ENCODE peak calls at places on chromosomes 12 and 14, in four cellular contexts. One of them, this sample, is unnamed.

GRCh38 chr12:14514946-14515345 is 52.7 kb downstream of the PLBD1 start:
- DNase-seq in K562: no peak
- DNase-seq in GM12878: no peak
- DNase-seq in HepG2: no peak
- DNase-seq in this sample: no peak

GRCh38 chr14:49961270-49962222 is 68.7 kb downstream of the ARF6 start:
- DNase-seq in K562: no peak
- DNase-seq in GM12878: no peak
- DNase-seq in HepG2: no peak
- DNase-seq in this sample: no peak

GRCh38 chr14:97219356-97220017 is 422.3 kb downstream of the VRK1 start:
- DNase-seq in K562: no peak
- DNase-seq in GM12878: no peak
- DNase-seq in HepG2: no peak
- DNase-seq in this sample: peak

GRCh38 chr12:72673853-72674252 is 401.7 kb downstream of the TRHDE start:
- DNase-seq in K562: no peak
- DNase-seq in GM12878: peak
- DNase-seq in HepG2: no peak
- DNase-seq in this sample: no peak

GRCh38 chr12:106227641-106228319 is 20.0 kb downstream of the CKAP4 start:
- DNase-seq in K562: no peak
- DNase-seq in GM12878: no peak
- DNase-seq in HepG2: peak
- DNase-seq in this sample: no peak

GRCh38 chr12:114692558-114693531 is 8.9 kb upstream of the TBX3 start:
- DNase-seq in K562: no peak
- DNase-seq in GM12878: no peak
- DNase-seq in HepG2: no peak
- DNase-seq in this sample: peak

GRCh38 chr12:103560604-103561101 is 26.4 kb upstream of the STAB2 start:
- DNase-seq in K562: no peak
- DNase-seq in GM12878: no peak
- DNase-seq in HepG2: peak
- DNase-seq in this sample: no peak

GRCh38 chr12:93300611-93301021 is 77.1 kb upstream of the NUDT4 start:
- DNase-seq in K562: no peak
- DNase-seq in GM12878: no peak
- DNase-seq in HepG2: peak
- DNase-seq in this sample: peak

GRCh38 chr12:116366456-116366776 is 88.9 kb upstream of the MED13L start:
- DNase-seq in K562: no peak
- DNase-seq in GM12878: no peak
- DNase-seq in HepG2: no peak
- DNase-seq in this sample: peak

GRCh38 chr14:98957211-98958047 is 314.6 kb downstream of the BCL11B start:
- DNase-seq in K562: no peak
- DNase-seq in GM12878: no peak
- DNase-seq in HepG2: no peak
- DNase-seq in this sample: no peak

GRCh38 chr12:27424631-27425230 is 21.8 kb upstream of the SMCO2 start:
- DNase-seq in K562: no peak
- DNase-seq in GM12878: no peak
- DNase-seq in HepG2: peak
- DNase-seq in this sample: peak

GRCh38 chr12:6198556-6198955 is 1.6 kb upstream of the CD9 start:
- DNase-seq in K562: no peak
- DNase-seq in GM12878: no peak
- DNase-seq in HepG2: no peak
- DNase-seq in this sample: no peak

GRCh38 chr14:61183486-61183885 is 97.7 kb downstream of the TMEM30B start:
- DNase-seq in K562: no peak
- DNase-seq in GM12878: no peak
- DNase-seq in HepG2: no peak
- DNase-seq in this sample: no peak

GRCh38 chr12:15522574-15523187 is 200.4 kb downstream of the PTPRO start:
- DNase-seq in K562: no peak
- DNase-seq in GM12878: no peak
- DNase-seq in HepG2: peak
- DNase-seq in this sample: peak

GRCh38 chr12:100504820-100505219 is 31.2 kb downstream of the NR1H4 start:
- DNase-seq in K562: no peak
- DNase-seq in GM12878: no peak
- DNase-seq in HepG2: no peak
- DNase-seq in this sample: no peak

GRCh38 chr14:75182820-75183219 is 6.4 kb upstream of the TMED10 start:
- DNase-seq in K562: no peak
- DNase-seq in GM12878: no peak
- DNase-seq in HepG2: peak
- DNase-seq in this sample: no peak

GRCh38 chr12:45362291-45362690 is 146.4 kb downstream of the ANO6 start:
- DNase-seq in K562: no peak
- DNase-seq in GM12878: no peak
- DNase-seq in HepG2: no peak
- DNase-seq in this sample: no peak

GRCh38 chr14:52885230-52885629 is 65.6 kb downstream of the FERMT2 start:
- DNase-seq in K562: no peak
- DNase-seq in GM12878: no peak
- DNase-seq in HepG2: no peak
- DNase-seq in this sample: no peak

GRCh38 chr12:57888407-57889157 is 42.1 kb upstream of the CTDSP2 start:
- DNase-seq in K562: no peak
- DNase-seq in GM12878: no peak
- DNase-seq in HepG2: no peak
- DNase-seq in this sample: no peak

GRCh38 chr12:51923506-51924365 is 16.4 kb downstream of the ACVRL1 start:
- DNase-seq in K562: peak
- DNase-seq in GM12878: no peak
- DNase-seq in HepG2: no peak
- DNase-seq in this sample: peak

GRCh38 chr14:68589447-68590232 is 203.2 kb downstream of the ZFP36L1 start:
- DNase-seq in K562: no peak
- DNase-seq in GM12878: no peak
- DNase-seq in HepG2: no peak
- DNase-seq in this sample: peak

GRCh38 chr14:96582995-96583394 is 80.8 kb downstream of the PAPOLA start:
- DNase-seq in K562: no peak
- DNase-seq in GM12878: no peak
- DNase-seq in HepG2: no peak
- DNase-seq in this sample: peak

GRCh38 chr12:96120359-96121100 is 73.6 kb upstream of the ELK3 start:
- DNase-seq in K562: peak
- DNase-seq in GM12878: peak
- DNase-seq in HepG2: no peak
- DNase-seq in this sample: peak

GRCh38 chr12:63955831-63956685 is 111.6 kb downstream of the SRGAP1 start:
- DNase-seq in K562: no peak
- DNase-seq in GM12878: no peak
- DNase-seq in HepG2: no peak
- DNase-seq in this sample: no peak
- TF ChIP-seq EP300 in K562: no peak
- TF ChIP-seq EP300 in GM12878: no peak
- TF ChIP-seq EP300 in HepG2: no peak
- TF ChIP-seq EP300 in this sample: no peak

DNA sequence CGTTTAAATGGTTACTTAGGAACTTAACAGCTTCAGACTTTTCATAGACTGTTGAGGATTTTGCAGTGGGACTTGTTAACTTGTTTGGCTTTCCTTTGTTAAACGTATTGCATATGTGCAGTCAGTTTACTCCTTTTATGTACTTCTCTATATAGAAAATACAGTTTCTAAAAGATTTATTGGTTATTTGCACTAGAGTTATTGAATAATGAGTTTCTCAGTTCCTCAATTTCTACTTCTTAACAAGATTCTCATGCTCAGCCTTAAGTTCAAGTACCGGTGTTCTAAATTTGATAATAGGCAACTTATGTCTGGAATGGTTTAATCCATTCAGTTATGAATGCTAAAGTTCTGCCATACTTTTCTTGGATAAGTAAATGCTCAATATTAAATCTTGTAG is 919 bp downstream of the PSMA3 start:
- DNase-seq in K562: no peak
- DNase-seq in GM12878: no peak
- DNase-seq in HepG2: no peak
- DNase-seq in this sample: no peak
- TF ChIP-seq SIN3A in K562: no peak
- TF ChIP-seq SIN3A in GM12878: no peak
- TF ChIP-seq SIN3A in HepG2: no peak
- TF ChIP-seq SIN3A in this sample: no peak

DNA sequence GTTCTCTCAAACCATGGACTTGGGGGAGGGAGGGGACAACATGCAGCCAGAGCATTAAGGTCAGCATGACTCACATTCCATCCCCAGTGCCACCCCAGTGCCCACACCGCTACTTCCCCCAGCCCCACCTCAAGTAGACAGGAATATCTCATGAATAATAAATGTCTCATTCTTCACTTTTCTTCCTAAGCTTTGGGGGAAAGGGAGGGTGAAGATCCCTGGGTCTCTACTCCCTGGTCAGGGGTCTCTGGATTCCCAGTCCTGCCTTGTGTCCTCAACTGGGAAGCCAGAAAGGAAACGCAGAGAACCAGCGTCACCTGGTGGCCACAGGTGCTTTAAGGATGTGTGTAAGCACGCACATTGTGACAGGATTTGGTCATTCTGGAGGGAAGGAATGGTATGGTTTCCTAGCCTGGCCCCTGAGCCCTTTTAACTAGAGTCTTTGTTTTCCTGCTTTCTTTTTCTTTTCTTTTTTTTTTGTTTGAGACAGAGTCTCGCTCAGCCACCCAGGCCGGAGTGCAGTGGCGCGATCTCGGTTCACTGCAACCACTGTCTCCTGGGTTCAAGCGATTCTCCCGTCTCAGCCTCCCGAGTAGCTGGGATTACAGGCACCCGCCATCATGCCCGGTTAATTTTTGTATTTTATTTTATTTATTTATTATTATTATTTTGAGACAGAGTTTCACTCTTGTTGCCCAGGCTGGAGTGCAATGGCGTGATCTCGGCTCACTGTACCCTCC is 3.4 kb downstream of the GPR84 start:
- DNase-seq in K562: peak
- DNase-seq in GM12878: no peak
- DNase-seq in HepG2: peak
- DNase-seq in this sample: peak
- TF ChIP-seq FOXM1 in K562: no peak
- TF ChIP-seq FOXM1 in GM12878: no peak
- TF ChIP-seq FOXM1 in HepG2: no peak
- TF ChIP-seq FOXM1 in this sample: no peak

GRCh38 chr12:11746024-11746771 is 96.7 kb downstream of the ETV6 start:
- DNase-seq in K562: no peak
- DNase-seq in GM12878: peak
- DNase-seq in HepG2: no peak
- DNase-seq in this sample: no peak

GRCh38 chr12:11745112-11745511 is 95.6 kb downstream of the ETV6 start:
- DNase-seq in K562: no peak
- DNase-seq in GM12878: no peak
- DNase-seq in HepG2: no peak
- DNase-seq in this sample: no peak

GRCh38 chr12:11749943-11750690 is 100.6 kb downstream of the ETV6 start:
- DNase-seq in K562: no peak
- DNase-seq in GM12878: peak
- DNase-seq in HepG2: no peak
- DNase-seq in this sample: no peak

GRCh38 chr12:11747969-11748368 is 98.5 kb downstream of the ETV6 start:
- DNase-seq in K562: no peak
- DNase-seq in GM12878: no peak
- DNase-seq in HepG2: no peak
- DNase-seq in this sample: no peak

DNA sequence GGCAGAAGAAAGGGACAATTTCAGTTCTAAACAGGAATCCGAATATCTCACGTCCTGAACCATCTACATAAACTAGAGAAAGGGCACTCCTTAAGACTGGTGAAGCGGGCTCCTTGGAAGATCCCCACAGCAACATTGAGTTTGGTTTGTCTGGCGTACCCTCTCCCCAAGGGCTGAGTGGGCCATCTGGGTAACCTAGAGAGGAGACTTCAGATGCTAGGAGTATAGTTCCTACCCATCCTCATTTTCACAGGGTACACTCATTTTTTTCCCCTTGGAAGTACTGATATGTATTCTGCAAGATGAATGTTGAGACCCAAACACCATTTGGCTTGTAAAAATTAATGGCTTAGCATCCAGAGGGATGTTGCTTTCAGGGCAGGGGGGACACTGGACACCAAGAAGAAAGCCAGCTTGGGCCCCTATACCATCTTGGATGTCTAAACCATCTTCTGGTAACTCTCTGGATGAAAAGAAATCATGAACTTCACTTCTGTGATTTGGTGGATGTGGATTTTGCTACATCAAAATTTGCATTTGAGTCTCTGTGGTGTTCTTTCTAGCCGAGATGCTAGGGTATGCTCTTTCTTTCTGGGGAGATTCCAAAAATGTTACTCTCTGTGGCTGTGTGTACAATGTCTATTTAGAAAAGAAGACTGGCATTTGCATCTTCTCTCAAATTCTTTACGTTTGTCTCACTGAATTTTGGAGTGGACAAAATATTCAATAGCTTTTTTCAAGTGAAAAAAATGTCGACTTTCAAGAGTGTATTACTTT is 97.7 kb downstream of the ETV6 start:
- DNase-seq in K562: no peak
- DNase-seq in GM12878: no peak
- DNase-seq in HepG2: no peak
- DNase-seq in this sample: no peak
- TF ChIP-seq EP300 in K562: no peak
- TF ChIP-seq EP300 in GM12878: no peak
- TF ChIP-seq EP300 in HepG2: no peak
- TF ChIP-seq EP300 in this sample: no peak